ENCODE peak calls at places on chromosomes 16 and 17, in four cellular contexts. I is islet precursor cell; T is iris pigment epithelial cell; Y is stimulated activated CD4-positive, alpha-beta T cell treated with anti-CD3 and anti-CD28 coated beads, Interleukin-4, amount 100 ng/mL, for 24 hours. P is an unnamed sample.

GRCh38 chr17:67434061-67434525 is 57.0 kb downstream of the PITPNC1 start:
- DNase-seq in I (peak; percentile 61), T (no peak), Y (peak; percentile 60), P (no peak)

GRCh38 chr17:76696763-76697701 is 13.7 kb downstream of the MXRA7 start:
- DNase-seq in Y (no peak), T (peak; percentile 89), I (no peak), P (no peak)

GRCh38 chr17:15777717-15778116 is 45.6 kb downstream of the TBC1D26 start:
- DNase-seq in I (no peak), T (no peak), Y (no peak), P (no peak)

GRCh38 chr17:78107976-78108725 is 20.4 kb downstream of the TMC6 start:
- DNase-seq in Y (no peak), T (no peak), I (no peak), P (no peak)

GRCh38 chr16:69329369-69330285 is 761 bp downstream of the PDF start:
- DNase-seq in Y (peak; percentile 54), I (no peak), T (peak; percentile 34), P (no peak)

GRCh38 chr16:15887283-15887682 is 1.1 kb downstream of the CEP20 start:
- DNase-seq in T (no peak), Y (no peak), I (no peak), P (no peak)

GRCh38 chr17:50059759-50060273 is 3.9 kb downstream of the ITGA3 start:
- DNase-seq in Y (no peak), T (peak; percentile 68), I (peak; percentile 85), P (no peak)

GRCh38 chr17:21688293-21688949 is 3.9 kb upstream of the KCNJ18 start:
- DNase-seq in T (no peak), Y (no peak), I (no peak), P (no peak)

GRCh38 chr17:34721326-34721725 is 141.9 kb downstream of the TMEM132E start:
- DNase-seq in I (peak; percentile 75), T (no peak), Y (no peak), P (no peak)

GRCh38 chr17:79741401-79741750 is 10.6 kb downstream of the ENPP7 start:
- DNase-seq in Y (no peak), T (no peak), I (no peak), P (no peak)

GRCh38 chr17:78573955-78574354 is 3.2 kb downstream of the DNAH17 start:
- DNase-seq in I (no peak), T (no peak), Y (no peak), P (no peak)

GRCh38 chr16:15739449-15739848 is 89.4 kb downstream of the NDE1 start:
- DNase-seq in I (no peak), Y (no peak), T (no peak), P (peak; percentile 60)

GRCh38 chr17:42518755-42519545 is 17.1 kb upstream of the NAGLU start:
- DNase-seq in T (peak; percentile 34), I (no peak), Y (no peak), P (no peak)

GRCh38 chr17:49501496-49501895 is 6.4 kb downstream of the NGFR start:
- DNase-seq in Y (no peak), T (no peak), I (no peak), P (no peak)

GRCh38 chr16:89961920-89962319 is 13.4 kb downstream of the DEF8 start:
- DNase-seq in Y (no peak), T (no peak), I (no peak), P (no peak)

GRCh38 chr16:89343501-89344291 is 126.2 kb downstream of the ZNF778 start:
- DNase-seq in Y (no peak), T (peak; percentile 37), I (peak; percentile 88), P (no peak)

GRCh38 chr17:78124081-78124835 is 4.3 kb downstream of the TMC6 start:
- DNase-seq in T (no peak), Y (no peak), I (no peak), P (no peak)

GRCh38 chr16:22386976-22387375 is 12.6 kb upstream of the CDR2 start:
- DNase-seq in Y (no peak), I (no peak), T (peak; percentile 92), P (no peak)